ENCODE peak calls at places on chromosomes 12 and 14, in four cellular contexts. Z is effector memory CD4-positive, alpha-beta T cell; J is AG04450; Q is T-helper 2 cell. U is an unnamed sample.

GRCh38 chr14:72443991-72444431 is 449.9 kb downstream of the DPF3 start:
- DNase-seq in Z (no peak), J (no peak), Q (no peak), U (no peak)

GRCh38 chr12:95169368-95169767 is 47.9 kb downstream of the FGD6 start:
- DNase-seq in Z (no peak), J (peak; percentile 30), Q (no peak), U (peak; percentile 80)

GRCh38 chr14:105067140-105067968 is 2.1 kb upstream of the GPR132 start:
- DNase-seq in Z (peak; percentile 48), J (no peak), Q (peak; percentile 61), U (no peak)

GRCh38 chr14:88191605-88192004 is 131.5 kb downstream of the KCNK10 start:
- DNase-seq in Z (no peak), J (no peak), Q (no peak), U (no peak)

GRCh38 chr12:105671720-105672119 is 341.2 kb downstream of the C12orf75 start:
- DNase-seq in Z (no peak), J (no peak), Q (no peak), U (no peak)

GRCh38 chr12:84638811-84639368 is 273.7 kb downstream of the SLC6A15 start:
- DNase-seq in Z (no peak), J (no peak), Q (no peak), U (no peak)

GRCh38 chr14:92646952-92647461 is 101.4 kb downstream of the LGMN start:
- DNase-seq in Z (no peak), J (peak; percentile 84), Q (no peak), U (no peak)

GRCh38 chr12:21451529-21451928 is 14.1 kb downstream of the PYROXD1 start:
- DNase-seq in Z (no peak), J (no peak), Q (no peak), U (no peak)

GRCh38 chr12:15772405-15773018 is 16.7 kb downstream of the EPS8 start:
- DNase-seq in Z (no peak), J (no peak), Q (no peak), U (peak; percentile 55)

GRCh38 chr14:38721822-38722431 is 381.1 kb downstream of the SEC23A start:
- DNase-seq in Z (peak; percentile 2), J (no peak), Q (no peak), U (peak; percentile 20)

GRCh38 chr14:34111933-34112332 is 161.1 kb upstream of the EGLN3 start:
- DNase-seq in Z (no peak), J (no peak), Q (no peak), U (no peak)

GRCh38 chr12:79407671-79408622 is 282.8 kb downstream of the PAWR start:
- DNase-seq in Z (no peak), J (peak; percentile 81), Q (no peak), U (peak; percentile 34)

GRCh38 chr12:19498099-19498498 is 58.8 kb downstream of the AEBP2 start:
- DNase-seq in Z (no peak), J (no peak), Q (no peak), U (no peak)

GRCh38 chr14:32611752-32612151 is 282.7 kb downstream of the AKAP6 start:
- DNase-seq in Z (no peak), J (peak; percentile 27), Q (no peak), U (no peak)

GRCh38 chr14:75205586-75205985 is 29.2 kb upstream of the TMED10 start:
- DNase-seq in Z (no peak), J (no peak), Q (no peak), U (no peak)

GRCh38 chr14:76647699-76648298 is 113.5 kb upstream of the VASH1 start:
- DNase-seq in Z (peak; percentile 0), J (peak; percentile 23), Q (no peak), U (peak; percentile 72)

GRCh38 chr14:78904094-78904493 is 733.9 kb downstream of the NRXN3 start:
- DNase-seq in Z (no peak), J (no peak), Q (no peak), U (no peak)

GRCh38 chr14:69573841-69574265 is 818 bp downstream of the CCDC177 start:
- DNase-seq in Z (no peak), J (no peak), Q (no peak), U (peak; percentile 49)

GRCh38 chr14:91018465-91018864 is 42.0 kb downstream of the RPS6KA5 start:
- DNase-seq in Z (no peak), J (no peak), Q (no peak), U (no peak)

GRCh38 chr12:48000878-48001321 is 3.4 kb downstream of the COL2A1 start:
- DNase-seq in Z (no peak), J (no peak), Q (no peak), U (peak; percentile 83)

GRCh38 chr14:50085570-50086315 is 30.6 kb downstream of the VCPKMT start:
- DNase-seq in Z (no peak), J (no peak), Q (no peak), U (no peak)

GRCh38 chr12:117472983-117473382 is 111.6 kb upstream of the NOS1 start:
- DNase-seq in Z (no peak), J (no peak), Q (no peak), U (peak; percentile 16)

GRCh38 chr12:107131832-107132616 is 38.7 kb upstream of the CRY1 start:
- DNase-seq in Z (no peak), J (peak; percentile 51), Q (no peak), U (peak; percentile 66)

GRCh38 chr12:66066071-66066928 is 64.2 kb downstream of the LLPH start:
- DNase-seq in Z (no peak), J (peak; percentile 59), Q (no peak), U (peak; percentile 78)

GRCh38 chr12:51059086-51059485 is 11.0 kb downstream of the LETMD1 start:
- DNase-seq in Z (no peak), J (no peak), Q (no peak), U (no peak)

GRCh38 chr14:68814376-68815287 is 21.8 kb upstream of the ZFP36L1 start:
- DNase-seq in Z (peak; percentile 38), J (no peak), Q (no peak), U (peak; percentile 80)

GRCh38 chr12:11765817-11766794 is 116.6 kb downstream of the ETV6 start:
- DNase-seq in Z (no peak), J (peak; percentile 46), Q (peak; percentile 71), U (no peak)

GRCh38 chr14:102279688-102280348 is 25.1 kb downstream of the MOK start:
- DNase-seq in Z (no peak), J (peak; percentile 96), Q (no peak), U (peak; percentile 77)

GRCh38 chr12:74021937-74022336 is 515.7 kb upstream of the ATXN7L3B start:
- DNase-seq in Z (no peak), J (no peak), Q (no peak), U (peak; percentile 57)

U was measured in SW480.